ENCODE peak calls at places on chromosomes 4 and X, in five cellular contexts. J, D, H, K and G are unnamed samples.

GRCh38 chr4:152937535-152938236 is 1.6 kb downstream of the FHDC1 start:
- DNase-seq in J (peak; percentile 31), D (peak; percentile 21), H (no peak), K (no peak), G (no peak)

GRCh38 chr4:113979157-113979972 is at the start of gene ARSJ:
- DNase-seq in J (peak; percentile 63), D (peak; percentile 88), H (peak; percentile 69), K (peak; percentile 89), G (peak; percentile 2)

GRCh38 chr4:11368701-11369115 is 60.0 kb downstream of the HS3ST1 start:
- DNase-seq in J (no peak), D (no peak), H (no peak), K (no peak), G (no peak)

GRCh38 chr4:123741906-123742305 is 345.3 kb downstream of the SPRY1 start:
- DNase-seq in J (no peak), D (peak; percentile 4), H (no peak), K (no peak), G (no peak)

GRCh38 chr4:141659539-141659938 is 23.2 kb downstream of the IL15 start:
- DNase-seq in J (no peak), D (peak; percentile 22), H (no peak), K (no peak), G (no peak)

GRCh38 chr4:6560416-6561172 is 14.4 kb upstream of the MAN2B2 start:
- DNase-seq in J (no peak), D (peak; percentile 64), H (no peak), K (no peak), G (no peak)

GRCh38 chr4:4386296-4386735 is 586 bp upstream of the NSG1 start:
- DNase-seq in J (no peak), D (no peak), H (peak; percentile 59), K (no peak), G (no peak)

GRCh38 chr4:80465238-80465637 is 129.7 kb downstream of the CFAP299 start:
- DNase-seq in J (peak; percentile 29), D (peak; percentile 26), H (no peak), K (peak; percentile 31), G (no peak)

GRCh38 chr4:8501781-8502180 is 61.2 kb downstream of the TRMT44 start:
- DNase-seq in J (no peak), D (no peak), H (no peak), K (no peak), G (no peak)

GRCh38 chrX:104450316-104450715 is 115.7 kb upstream of the IL1RAPL2 start:
- DNase-seq in J (no peak), D (no peak), H (no peak), K (no peak), G (no peak)

GRCh38 chr4:148649669-148650331 is 207.6 kb upstream of the NR3C2 start:
- DNase-seq in J (no peak), D (peak; percentile 49), H (no peak), K (peak; percentile 77), G (peak; percentile 20)

GRCh38 chr4:11230888-11231287 is 197.8 kb downstream of the HS3ST1 start:
- DNase-seq in J (no peak), D (no peak), H (peak; percentile 49), K (peak; percentile 8), G (no peak)

GRCh38 chr4:140116442-140117104 is 37.4 kb downstream of the MAML3 start:
- DNase-seq in J (no peak), D (peak; percentile 54), H (no peak), K (peak; percentile 68), G (no peak)

GRCh38 chrX:29435396-29435795 is 780.0 kb upstream of the MAGEB2 start:
- DNase-seq in J (no peak), D (peak; percentile 37), H (no peak), K (no peak), G (no peak)

GRCh38 chr4:1826531-1827350 is 29.2 kb downstream of the LETM1 start:
- DNase-seq in J (no peak), D (no peak), H (peak; percentile 21), K (no peak), G (no peak)

GRCh38 chrX:42149786-42150185 is 226.4 kb upstream of the CASK start:
- DNase-seq in J (no peak), D (no peak), H (no peak), K (no peak), G (no peak)

GRCh38 chr4:156312261-156312847 is 358.7 kb upstream of the CTSO start:
- DNase-seq in J (no peak), D (no peak), H (no peak), K (no peak), G (no peak)

GRCh38 chr4:38037627-38038026 is 77.4 kb downstream of the PTTG2 start:
- DNase-seq in J (no peak), D (no peak), H (no peak), K (no peak), G (no peak)

GRCh38 chrX:56588397-56589188 is 25.2 kb downstream of the UBQLN2 start:
- DNase-seq in J (no peak), D (no peak), H (no peak), K (no peak), G (no peak)

GRCh38 chr4:15385928-15386327 is 41.9 kb upstream of the C1QTNF7 start:
- DNase-seq in J (no peak), D (no peak), H (no peak), K (no peak), G (no peak)

GRCh38 chrX:120308959-120309872 is 2.0 kb downstream of the TMEM255A start:
- DNase-seq in J (peak; percentile 54), D (peak; percentile 14), H (peak; percentile 81), K (peak; percentile 94), G (peak; percentile 46)

GRCh38 chr4:100721490-100721889 is 203.7 kb upstream of the EMCN start:
- DNase-seq in J (no peak), D (no peak), H (no peak), K (no peak), G (no peak)

GRCh38 chrX:48631376-48632090 is 34.2 kb downstream of the WDR13 start:
- DNase-seq in J (peak; percentile 74), D (peak; percentile 87), H (peak; percentile 87), K (peak; percentile 96), G (peak; percentile 91)

GRCh38 chrX:33605997-33606396 is 394.6 kb upstream of the DMD start:
- DNase-seq in J (no peak), D (no peak), H (no peak), K (no peak), G (no peak)

GRCh38 chr4:39451423-39452023 is 7.2 kb downstream of the RPL9 start:
- DNase-seq in J (no peak), D (no peak), H (no peak), K (no peak), G (no peak)

GRCh38 chr4:163090997-163091684 is 75.5 kb downstream of the NAF1 start:
- DNase-seq in J (no peak), D (no peak), H (no peak), K (no peak), G (no peak)
- H3K4me2 ChIP-seq in J (no peak overlapping the region), D (no peak overlapping the region), H (no peak overlapping the region), K (no peak overlapping the region), G (no peak overlapping the region)

GRCh38 chrX:74421181-74422028 is at the start of gene SLC16A2:
- DNase-seq in J (peak; percentile 62), D (peak; percentile 79), H (peak; percentile 69), K (peak; percentile 89), G (peak; percentile 55)
- H3K18ac ChIP-seq in J (peak within 1 kb of the TSS; percentile 91), D (peak within 1 kb of the TSS; percentile 65), H (peak within 1 kb of the TSS; percentile 53), K (peak within 1 kb of the TSS; percentile 88), G (peak within 1 kb of the TSS; percentile 54)

GRCh38 chrX:110286126-110286525 is 31.8 kb downstream of the AMMECR1 start:
- DNase-seq in J (no peak), D (peak; percentile 89), H (no peak), K (no peak), G (peak; percentile 18)
- H3K4me2 ChIP-seq in J (no peak overlapping the region), D (peak overlapping the region; percentile 90), H (no peak overlapping the region), K (no peak overlapping the region), G (no peak overlapping the region)

DNA sequence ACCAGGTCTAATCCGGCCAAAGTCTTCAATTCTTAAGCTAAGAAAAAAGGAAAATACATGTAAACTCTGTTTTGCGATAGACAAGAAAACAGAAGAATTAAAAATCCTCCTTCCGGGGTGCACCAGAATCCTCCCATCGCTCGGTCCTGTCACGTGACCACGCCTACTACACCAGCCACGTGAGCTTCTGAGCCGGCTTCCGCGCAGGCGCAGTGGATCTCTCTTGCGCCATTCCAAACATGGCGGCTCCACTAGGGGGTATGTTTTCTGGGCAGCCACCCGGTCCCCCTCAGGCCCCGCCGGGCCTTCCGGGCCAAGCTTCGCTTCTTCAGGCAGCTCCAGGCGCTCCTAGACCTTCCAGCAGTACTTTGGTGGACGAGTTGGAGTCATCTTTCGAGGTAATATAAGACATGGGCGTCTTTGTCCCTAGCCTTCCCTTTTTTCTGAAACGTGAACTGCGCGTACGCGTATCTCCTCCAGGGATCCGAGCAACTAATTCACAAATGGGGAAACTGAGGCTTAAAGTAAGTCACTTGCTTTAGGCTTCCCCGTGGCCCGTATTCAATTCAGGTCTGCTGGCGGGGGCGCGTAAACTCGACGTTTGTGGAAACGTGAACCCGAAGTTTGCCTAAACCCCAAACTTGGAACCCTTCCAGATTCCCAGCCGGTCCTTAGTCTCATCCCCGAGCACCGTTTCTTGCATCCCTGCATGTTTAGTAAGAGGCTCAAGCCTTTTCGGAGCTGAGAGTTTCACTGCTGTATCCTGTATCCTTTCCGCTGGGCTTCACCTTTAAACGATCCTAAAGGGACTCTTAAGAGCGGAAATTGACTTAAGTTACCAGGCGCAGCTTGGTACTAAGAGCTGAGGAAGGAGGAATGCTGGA is at the start of gene MED28:
- DNase-seq in J (peak; percentile 93), D (peak; percentile 95), H (peak; percentile 94), K (peak; percentile 97), G (peak; percentile 96)
- H3K18ac ChIP-seq in J (peak within 1 kb of the TSS; percentile 76), D (peak within 1 kb of the TSS; percentile 79), H (peak within 1 kb of the TSS; percentile 88), K (peak within 1 kb of the TSS; percentile 91), G (peak within 1 kb of the TSS; percentile 74)

GRCh38 chrX:3545901-3546300 is 167.5 kb downstream of the PRKX start:
- DNase-seq in J (no peak), D (no peak), H (no peak), K (no peak), G (no peak)
- H3K4me2 ChIP-seq in J (no peak overlapping the region), D (no peak overlapping the region), H (no peak overlapping the region), K (no peak overlapping the region), G (no peak overlapping the region)

GRCh38 chr4:125727931-125728330 is 413.2 kb downstream of the FAT4 start:
- DNase-seq in J (no peak), D (peak; percentile 30), H (no peak), K (no peak), G (no peak)
- H3K18ac ChIP-seq in J (no peak overlapping the region), D (peak overlapping the region; percentile 48), H (no peak overlapping the region), K (peak overlapping the region; percentile 51), G (no peak overlapping the region)

DNA sequence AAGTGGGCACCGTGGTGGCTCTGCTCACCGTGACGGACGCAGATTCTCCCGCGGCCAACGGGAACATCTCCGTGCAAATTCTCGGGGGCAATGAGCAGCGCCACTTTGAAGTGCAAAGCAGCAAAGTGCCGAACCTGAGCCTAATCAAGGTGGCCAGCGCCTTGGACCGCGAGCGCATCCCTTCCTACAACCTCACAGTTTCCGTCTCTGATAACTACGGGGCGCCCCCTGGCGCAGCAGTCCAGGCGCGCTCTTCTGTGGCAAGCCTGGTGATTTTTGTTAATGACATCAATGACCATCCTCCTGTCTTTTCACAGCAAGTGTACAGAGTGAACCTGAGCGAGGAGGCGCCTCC is 2.7 kb downstream of the FAT4 start:
- DNase-seq in J (peak; percentile 37), D (peak; percentile 54), H (peak; percentile 72), K (peak; percentile 71), G (peak; percentile 12)
- H3K4me2 ChIP-seq in J (peak overlapping the region; percentile 98), D (peak overlapping the region; percentile 82), H (peak overlapping the region; percentile 76), K (peak overlapping the region; percentile 96), G (peak overlapping the region; percentile 96)